ENCODE peak calls at places on chromosomes 16 and 17, in nine cellular contexts. V is thoracic aorta; I is pancreas; Y is cardiac muscle cell; F is spleen; X is tibial nerve; T is CD8-positive, alpha-beta T cell; D is A549; W is body of pancreas. Q is an unnamed sample.

GRCh38 chr16:51181495-51181795 is 30.4 kb upstream of the SALL1 start:
- DNase-seq in V (no peak), I (no peak), Y (no peak), F (no peak), X (no peak), T (no peak), D (no peak), W (no peak), Q (no peak)

GRCh38 chr16:13081825-13082224 is 180.4 kb downstream of the SHISA9 start:
- DNase-seq in V (no peak), I (no peak), Y (no peak), F (no peak), X (no peak), T (no peak), D (no peak), W (no peak), Q (no peak)

GRCh38 chr16:84260766-84261165 is 21.0 kb upstream of the KCNG4 start:
- DNase-seq in V (no peak), I (no peak), Y (no peak), F (no peak), X (no peak), T (no peak), D (no peak), W (no peak), Q (no peak)

GRCh38 chr16:86450691-86451090 is 59.6 kb upstream of the FOXF1 start:
- DNase-seq in V (no peak), I (no peak), Y (no peak), F (no peak), X (no peak), T (no peak), D (no peak), W (no peak), Q (no peak)

GRCh38 chr17:72145972-72146755 is 25.3 kb downstream of the SOX9 start:
- DNase-seq in V (no peak), I (no peak), Y (no peak), F (no peak), X (no peak), T (no peak), D (peak; percentile 45), W (no peak), Q (no peak)

GRCh38 chr16:54934536-54935410 is 4.1 kb downstream of the IRX5 start:
- DNase-seq in V (no peak), I (no peak), Y (peak; percentile 90), F (no peak), X (no peak), T (no peak), D (no peak), W (no peak), Q (no peak)

GRCh38 chr16:47728229-47728628 is 267.1 kb downstream of the PHKB start:
- DNase-seq in V (no peak), I (no peak), Y (no peak), F (no peak), X (no peak), T (no peak), D (no peak), W (no peak), Q (no peak)

GRCh38 chr16:53960954-53961616 is 257.1 kb downstream of the FTO start:
- DNase-seq in V (no peak), I (no peak), Y (peak; percentile 59), F (no peak), X (no peak), T (no peak), D (no peak), W (no peak), Q (no peak)

GRCh38 chr17:37725601-37726146 is 19.2 kb downstream of the HNF1B start:
- DNase-seq in V (no peak), I (no peak), Y (no peak), F (no peak), X (no peak), T (no peak), D (no peak), W (peak; percentile 15), Q (no peak)

GRCh38 chr16:81486555-81487061 is 42.0 kb downstream of the CMIP start:
- DNase-seq in V (no peak), I (no peak), Y (no peak), F (no peak), X (peak; percentile 46), T (no peak), D (no peak), W (peak; percentile 31), Q (no peak)

GRCh38 chr16:48498761-48499600 is 111.0 kb downstream of the N4BP1 start:
- DNase-seq in V (no peak), I (no peak), Y (no peak), F (peak; percentile 30), X (peak; percentile 42), T (no peak), D (peak; percentile 54), W (peak; percentile 56), Q (no peak)

GRCh38 chr17:50691550-50692447 is 15.9 kb downstream of the ANKRD40 start:
- DNase-seq in V (no peak), I (peak; percentile 82), Y (no peak), F (no peak), X (no peak), T (no peak), D (peak; percentile 77), W (peak; percentile 88), Q (no peak)

DNA sequence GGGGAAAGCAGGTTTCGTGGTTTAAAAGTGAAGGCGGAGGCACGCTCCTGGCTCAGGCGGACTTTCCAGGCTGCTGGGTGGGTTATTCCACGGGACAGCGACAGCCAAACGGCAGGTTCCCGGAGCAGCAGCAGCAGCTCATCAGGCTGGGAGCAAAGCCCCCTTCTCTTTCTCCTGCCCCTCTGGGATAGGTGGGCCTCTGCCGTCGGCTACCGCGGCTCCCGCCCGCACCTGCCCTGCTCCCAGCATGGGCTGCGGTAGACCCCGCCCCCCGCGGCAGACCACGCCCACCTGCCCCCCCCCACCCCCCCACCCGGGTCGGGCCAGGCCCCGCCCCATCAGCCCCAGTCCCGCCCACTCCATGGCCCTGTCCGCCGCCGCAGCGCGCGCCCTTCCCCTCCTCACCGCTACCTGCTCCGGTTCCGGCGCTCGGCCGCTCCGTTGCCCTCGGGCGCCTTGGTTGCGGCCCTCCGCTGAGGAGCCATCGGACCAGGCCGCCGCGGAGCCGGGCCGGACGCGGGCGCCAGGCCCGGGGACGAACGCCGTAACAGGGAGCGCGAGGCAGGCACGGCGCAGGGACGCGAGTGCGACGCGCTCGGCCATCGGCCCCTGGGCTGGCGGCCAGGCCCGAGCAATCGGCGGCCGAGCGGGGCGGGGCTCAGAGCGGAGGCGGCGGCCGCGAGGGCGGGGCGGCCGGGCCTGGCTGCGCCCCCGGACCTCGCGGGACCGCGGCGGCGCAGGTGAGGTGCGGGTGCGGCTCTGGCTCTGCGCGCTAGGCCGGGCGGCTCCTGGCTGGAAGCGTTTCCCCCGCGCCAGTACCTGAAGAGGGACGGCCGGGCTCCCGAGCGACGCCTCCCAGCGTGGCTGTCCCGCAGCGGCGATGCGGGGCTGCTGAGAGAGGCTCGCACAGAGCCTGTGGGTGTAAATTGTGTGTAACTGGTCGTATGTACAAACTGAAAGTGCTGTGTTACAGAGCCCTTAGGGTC is at the start of the genes HEXD and OGFOD3:
- DNase-seq in V (no peak), I (peak; percentile 83), Y (peak; percentile 92), F (peak; percentile 97), X (peak; percentile 63), T (peak; percentile 94), D (peak; percentile 86), W (peak; percentile 86), Q (peak; percentile 68)
- TF ChIP-seq CTCF in V (no peak), I (no peak), Y (no peak), F (no peak), X (no peak), T (no peak), D (no peak), W (no peak), Q (no peak)

GRCh38 chr17:75250009-75250471 is 11.4 kb downstream of the GGA3 start:
- DNase-seq in V (no peak), I (no peak), Y (no peak), F (no peak), X (no peak), T (peak; percentile 62), D (no peak), W (no peak), Q (peak; percentile 38)
- H3K27ac ChIP-seq in V (peak overlapping the region; percentile 53), I (no peak overlapping the region), Y (no peak overlapping the region), F (peak overlapping the region; percentile 54), X (peak overlapping the region; percentile 69), T (peak overlapping the region; percentile 0), D (no peak overlapping the region), W (no peak overlapping the region), Q (peak overlapping the region; percentile 55)

DNA sequence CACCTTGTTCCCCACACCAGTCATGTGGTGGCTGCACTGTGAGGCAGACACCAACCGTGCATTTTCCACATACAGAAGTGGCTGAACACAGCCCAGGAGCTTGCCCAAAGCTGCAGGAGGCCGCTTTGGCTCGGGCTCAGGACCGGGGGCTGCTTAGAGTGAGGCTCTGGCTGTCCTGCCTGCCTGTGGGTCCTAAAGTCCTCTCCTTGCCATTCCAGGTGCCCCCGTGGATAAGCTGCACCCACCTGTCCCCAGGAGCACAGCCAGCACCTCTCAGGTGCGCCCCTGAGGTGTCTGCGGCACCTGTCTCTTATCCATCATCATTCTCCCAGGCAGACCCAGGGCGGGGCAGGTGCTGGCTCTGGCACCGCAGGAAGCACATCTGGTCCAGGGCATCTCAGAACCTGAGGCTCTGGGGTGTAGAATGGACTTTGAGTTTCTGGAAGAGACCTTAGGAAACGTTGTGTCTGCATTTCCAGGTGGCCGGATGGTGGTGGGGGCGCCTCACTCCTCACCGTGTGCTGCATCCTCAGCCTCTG is 180.5 kb upstream of the ZNF469 start:
- DNase-seq in V (no peak), I (no peak), Y (no peak), F (no peak), X (no peak), T (no peak), D (no peak), W (no peak), Q (no peak)
- TF ChIP-seq CTCF in V (no peak), I (no peak), Y (no peak), F (no peak), X (no peak), T (no peak), D (no peak), W (no peak), Q (no peak)

GRCh38 chr17:75684249-75684648 is 17.1 kb downstream of the SAP30BP start:
- DNase-seq in V (no peak), I (no peak), Y (no peak), F (peak; percentile 18), X (no peak), T (no peak), D (no peak), W (no peak), Q (no peak)
- H3K27ac ChIP-seq in V (no peak overlapping the region), I (peak overlapping the region; percentile 23), Y (no peak overlapping the region), F (no peak overlapping the region), X (peak overlapping the region; percentile 97), T (no peak overlapping the region), D (peak overlapping the region; percentile 86), W (no peak overlapping the region), Q (peak overlapping the region; percentile 57)

GRCh38 chr17:65442250-65442649 is 119.2 kb downstream of the AXIN2 start:
- DNase-seq in V (no peak), I (no peak), Y (no peak), F (no peak), X (no peak), T (no peak), D (no peak), W (no peak), Q (no peak)
- TF ChIP-seq CTCF in V (no peak), I (no peak), Y (no peak), F (no peak), X (no peak), T (no peak), D (no peak), W (no peak), Q (no peak)

DNA sequence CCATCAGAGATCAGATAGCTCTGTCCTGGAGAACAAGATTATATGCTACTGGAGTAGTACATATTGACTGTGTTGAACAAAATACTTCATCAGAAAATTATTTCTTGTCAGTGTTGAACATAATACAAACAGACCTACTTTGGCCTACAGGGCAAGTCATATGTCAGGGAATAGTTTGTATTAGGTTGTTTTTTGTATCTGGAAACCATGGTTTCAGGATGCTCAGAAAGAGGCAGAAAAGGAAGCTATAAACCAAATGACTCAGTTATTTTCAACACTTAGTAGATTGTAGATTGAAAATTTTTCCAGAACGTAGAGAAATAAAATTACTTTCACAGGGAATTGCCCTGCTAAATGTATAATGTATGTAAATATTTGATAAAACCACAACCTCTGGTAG is 198.4 kb downstream of the CYB561 start:
- DNase-seq in V (no peak), I (no peak), Y (no peak), F (no peak), X (no peak), T (no peak), D (no peak), W (no peak), Q (no peak)
- H3K27ac ChIP-seq in V (no peak overlapping the region), I (no peak overlapping the region), Y (no peak overlapping the region), F (no peak overlapping the region), X (no peak overlapping the region), T (no peak overlapping the region), D (no peak overlapping the region), W (no peak overlapping the region), Q (no peak overlapping the region)